ENCODE peak calls at places on chromosomes 3 and 15, in seven cellular contexts. One of them, this sample, is unnamed.

GRCh38 chr15:55846108-55846707 is 103.3 kb upstream of the PRTG start:
- DNase-seq in NCI-H446: peak; percentile 31
- DNase-seq in T-helper 1 cell: peak; percentile 29
- DNase-seq in neuronal stem cell: peak; percentile 84
- DNase-seq in activated CD4-positive, alpha-beta memory T cell treated with anti-CD3 and anti-CD28 coated beads for 36 hours: peak; percentile 13
- DNase-seq in stimulated activated CD4-positive, alpha-beta T cell treated with anti-CD3 and anti-CD28 coated beads, TNF-alpha, amount 100 ng/mL, for 24 hours: peak; percentile 7
- DNase-seq in T-helper 9 cell: peak; percentile 5
- DNase-seq in this sample: peak; percentile 66

GRCh38 chr3:99720985-99721632 is 82.7 kb downstream of the COL8A1 start:
- DNase-seq in NCI-H446: no peak
- DNase-seq in T-helper 1 cell: no peak
- DNase-seq in neuronal stem cell: no peak
- DNase-seq in activated CD4-positive, alpha-beta memory T cell treated with anti-CD3 and anti-CD28 coated beads for 36 hours: no peak
- DNase-seq in stimulated activated CD4-positive, alpha-beta T cell treated with anti-CD3 and anti-CD28 coated beads, TNF-alpha, amount 100 ng/mL, for 24 hours: no peak
- DNase-seq in T-helper 9 cell: no peak
- DNase-seq in this sample: no peak

GRCh38 chr3:53800041-53800440 is 46.2 kb downstream of the CHDH start:
- DNase-seq in NCI-H446: no peak
- DNase-seq in T-helper 1 cell: no peak
- DNase-seq in neuronal stem cell: no peak
- DNase-seq in activated CD4-positive, alpha-beta memory T cell treated with anti-CD3 and anti-CD28 coated beads for 36 hours: no peak
- DNase-seq in stimulated activated CD4-positive, alpha-beta T cell treated with anti-CD3 and anti-CD28 coated beads, TNF-alpha, amount 100 ng/mL, for 24 hours: no peak
- DNase-seq in T-helper 9 cell: no peak
- DNase-seq in this sample: no peak

GRCh38 chr15:57153140-57153539 is 223.2 kb upstream of the CGNL1 start:
- DNase-seq in NCI-H446: no peak
- DNase-seq in T-helper 1 cell: no peak
- DNase-seq in neuronal stem cell: no peak
- DNase-seq in activated CD4-positive, alpha-beta memory T cell treated with anti-CD3 and anti-CD28 coated beads for 36 hours: peak; percentile 29
- DNase-seq in stimulated activated CD4-positive, alpha-beta T cell treated with anti-CD3 and anti-CD28 coated beads, TNF-alpha, amount 100 ng/mL, for 24 hours: no peak
- DNase-seq in T-helper 9 cell: no peak
- DNase-seq in this sample: no peak

GRCh38 chr3:64642327-64643151 is 45.3 kb downstream of the ADAMTS9 start:
- DNase-seq in NCI-H446: no peak
- DNase-seq in T-helper 1 cell: no peak
- DNase-seq in neuronal stem cell: peak; percentile 48
- DNase-seq in activated CD4-positive, alpha-beta memory T cell treated with anti-CD3 and anti-CD28 coated beads for 36 hours: no peak
- DNase-seq in stimulated activated CD4-positive, alpha-beta T cell treated with anti-CD3 and anti-CD28 coated beads, TNF-alpha, amount 100 ng/mL, for 24 hours: no peak
- DNase-seq in T-helper 9 cell: no peak
- DNase-seq in this sample: no peak

GRCh38 chr15:82810863-82811421 is 1.5 kb downstream of the WHAMM start:
- DNase-seq in NCI-H446: no peak
- DNase-seq in T-helper 1 cell: peak; percentile 46
- DNase-seq in neuronal stem cell: no peak
- DNase-seq in activated CD4-positive, alpha-beta memory T cell treated with anti-CD3 and anti-CD28 coated beads for 36 hours: peak; percentile 70
- DNase-seq in stimulated activated CD4-positive, alpha-beta T cell treated with anti-CD3 and anti-CD28 coated beads, TNF-alpha, amount 100 ng/mL, for 24 hours: peak; percentile 22
- DNase-seq in T-helper 9 cell: peak; percentile 13
- DNase-seq in this sample: no peak

GRCh38 chr3:112293368-112294321 is at the start of gene SLC9C1:
- DNase-seq in NCI-H446: peak; percentile 19
- DNase-seq in T-helper 1 cell: peak; percentile 15
- DNase-seq in neuronal stem cell: peak; percentile 56
- DNase-seq in activated CD4-positive, alpha-beta memory T cell treated with anti-CD3 and anti-CD28 coated beads for 36 hours: no peak
- DNase-seq in stimulated activated CD4-positive, alpha-beta T cell treated with anti-CD3 and anti-CD28 coated beads, TNF-alpha, amount 100 ng/mL, for 24 hours: no peak
- DNase-seq in T-helper 9 cell: no peak
- DNase-seq in this sample: peak; percentile 64

GRCh38 chr15:80188293-80188692 is 35.5 kb downstream of the FAH start:
- DNase-seq in NCI-H446: no peak
- DNase-seq in T-helper 1 cell: no peak
- DNase-seq in neuronal stem cell: peak; percentile 21
- DNase-seq in activated CD4-positive, alpha-beta memory T cell treated with anti-CD3 and anti-CD28 coated beads for 36 hours: no peak
- DNase-seq in stimulated activated CD4-positive, alpha-beta T cell treated with anti-CD3 and anti-CD28 coated beads, TNF-alpha, amount 100 ng/mL, for 24 hours: no peak
- DNase-seq in T-helper 9 cell: no peak
- DNase-seq in this sample: peak; percentile 50

GRCh38 chr3:132445812-132446211 is 28.5 kb downstream of the DNAJC13 start:
- DNase-seq in NCI-H446: no peak
- DNase-seq in T-helper 1 cell: no peak
- DNase-seq in neuronal stem cell: no peak
- DNase-seq in activated CD4-positive, alpha-beta memory T cell treated with anti-CD3 and anti-CD28 coated beads for 36 hours: no peak
- DNase-seq in stimulated activated CD4-positive, alpha-beta T cell treated with anti-CD3 and anti-CD28 coated beads, TNF-alpha, amount 100 ng/mL, for 24 hours: no peak
- DNase-seq in T-helper 9 cell: no peak
- DNase-seq in this sample: no peak

GRCh38 chr3:52246728-52247454 is 1.3 kb downstream of the PPM1M start:
- DNase-seq in NCI-H446: no peak
- DNase-seq in T-helper 1 cell: no peak
- DNase-seq in neuronal stem cell: no peak
- DNase-seq in activated CD4-positive, alpha-beta memory T cell treated with anti-CD3 and anti-CD28 coated beads for 36 hours: peak; percentile 48
- DNase-seq in stimulated activated CD4-positive, alpha-beta T cell treated with anti-CD3 and anti-CD28 coated beads, TNF-alpha, amount 100 ng/mL, for 24 hours: no peak
- DNase-seq in T-helper 9 cell: no peak
- DNase-seq in this sample: no peak

GRCh38 chr3:129864519-129864918 is 29.0 kb downstream of the TMCC1 start:
- DNase-seq in NCI-H446: no peak
- DNase-seq in T-helper 1 cell: no peak
- DNase-seq in neuronal stem cell: no peak
- DNase-seq in activated CD4-positive, alpha-beta memory T cell treated with anti-CD3 and anti-CD28 coated beads for 36 hours: no peak
- DNase-seq in stimulated activated CD4-positive, alpha-beta T cell treated with anti-CD3 and anti-CD28 coated beads, TNF-alpha, amount 100 ng/mL, for 24 hours: no peak
- DNase-seq in T-helper 9 cell: no peak
- DNase-seq in this sample: no peak

GRCh38 chr15:35061171-35062163 is 23.6 kb downstream of the NANOGP8 start:
- DNase-seq in NCI-H446: no peak
- DNase-seq in T-helper 1 cell: no peak
- DNase-seq in neuronal stem cell: no peak
- DNase-seq in activated CD4-positive, alpha-beta memory T cell treated with anti-CD3 and anti-CD28 coated beads for 36 hours: no peak
- DNase-seq in stimulated activated CD4-positive, alpha-beta T cell treated with anti-CD3 and anti-CD28 coated beads, TNF-alpha, amount 100 ng/mL, for 24 hours: no peak
- DNase-seq in T-helper 9 cell: no peak
- DNase-seq in this sample: no peak

GRCh38 chr3:84974347-84974746 is 15.6 kb downstream of the CADM2 start:
- DNase-seq in NCI-H446: no peak
- DNase-seq in T-helper 1 cell: no peak
- DNase-seq in neuronal stem cell: no peak
- DNase-seq in activated CD4-positive, alpha-beta memory T cell treated with anti-CD3 and anti-CD28 coated beads for 36 hours: no peak
- DNase-seq in stimulated activated CD4-positive, alpha-beta T cell treated with anti-CD3 and anti-CD28 coated beads, TNF-alpha, amount 100 ng/mL, for 24 hours: no peak
- DNase-seq in T-helper 9 cell: no peak
- DNase-seq in this sample: no peak

GRCh38 chr3:187739125-187739560 is 6.1 kb downstream of the BCL6 start:
- DNase-seq in NCI-H446: no peak
- DNase-seq in T-helper 1 cell: no peak
- DNase-seq in neuronal stem cell: peak; percentile 49
- DNase-seq in activated CD4-positive, alpha-beta memory T cell treated with anti-CD3 and anti-CD28 coated beads for 36 hours: peak; percentile 55
- DNase-seq in stimulated activated CD4-positive, alpha-beta T cell treated with anti-CD3 and anti-CD28 coated beads, TNF-alpha, amount 100 ng/mL, for 24 hours: no peak
- DNase-seq in T-helper 9 cell: no peak
- DNase-seq in this sample: no peak

GRCh38 chr15:74378853-74379252 is 11.4 kb upstream of the CYP11A1 start:
- DNase-seq in NCI-H446: no peak
- DNase-seq in T-helper 1 cell: no peak
- DNase-seq in neuronal stem cell: no peak
- DNase-seq in activated CD4-positive, alpha-beta memory T cell treated with anti-CD3 and anti-CD28 coated beads for 36 hours: peak; percentile 84
- DNase-seq in stimulated activated CD4-positive, alpha-beta T cell treated with anti-CD3 and anti-CD28 coated beads, TNF-alpha, amount 100 ng/mL, for 24 hours: peak; percentile 62
- DNase-seq in T-helper 9 cell: no peak
- DNase-seq in this sample: no peak

GRCh38 chr3:129045675-129046036 is 14.9 kb upstream of the GP9 start:
- DNase-seq in NCI-H446: no peak
- DNase-seq in T-helper 1 cell: no peak
- DNase-seq in neuronal stem cell: no peak
- DNase-seq in activated CD4-positive, alpha-beta memory T cell treated with anti-CD3 and anti-CD28 coated beads for 36 hours: peak; percentile 61
- DNase-seq in stimulated activated CD4-positive, alpha-beta T cell treated with anti-CD3 and anti-CD28 coated beads, TNF-alpha, amount 100 ng/mL, for 24 hours: no peak
- DNase-seq in T-helper 9 cell: no peak
- DNase-seq in this sample: peak; percentile 27

GRCh38 chr3:134681527-134681910 is 30.7 kb upstream of the KY start:
- DNase-seq in NCI-H446: no peak
- DNase-seq in T-helper 1 cell: no peak
- DNase-seq in neuronal stem cell: no peak
- DNase-seq in activated CD4-positive, alpha-beta memory T cell treated with anti-CD3 and anti-CD28 coated beads for 36 hours: no peak
- DNase-seq in stimulated activated CD4-positive, alpha-beta T cell treated with anti-CD3 and anti-CD28 coated beads, TNF-alpha, amount 100 ng/mL, for 24 hours: no peak
- DNase-seq in T-helper 9 cell: no peak
- DNase-seq in this sample: no peak

GRCh38 chr3:183244219-183244618 is 8.8 kb upstream of the B3GNT5 start:
- DNase-seq in NCI-H446: no peak
- DNase-seq in T-helper 1 cell: no peak
- DNase-seq in neuronal stem cell: no peak
- DNase-seq in activated CD4-positive, alpha-beta memory T cell treated with anti-CD3 and anti-CD28 coated beads for 36 hours: no peak
- DNase-seq in stimulated activated CD4-positive, alpha-beta T cell treated with anti-CD3 and anti-CD28 coated beads, TNF-alpha, amount 100 ng/mL, for 24 hours: no peak
- DNase-seq in T-helper 9 cell: no peak
- DNase-seq in this sample: no peak

GRCh38 chr3:175329373-175329772 is 470.2 kb downstream of the NAALADL2 start:
- DNase-seq in NCI-H446: no peak
- DNase-seq in T-helper 1 cell: no peak
- DNase-seq in neuronal stem cell: no peak
- DNase-seq in activated CD4-positive, alpha-beta memory T cell treated with anti-CD3 and anti-CD28 coated beads for 36 hours: no peak
- DNase-seq in stimulated activated CD4-positive, alpha-beta T cell treated with anti-CD3 and anti-CD28 coated beads, TNF-alpha, amount 100 ng/mL, for 24 hours: no peak
- DNase-seq in T-helper 9 cell: no peak
- DNase-seq in this sample: no peak

GRCh38 chr3:197371521-197372075 is 73.2 kb upstream of the DLG1 start:
- DNase-seq in NCI-H446: no peak
- DNase-seq in T-helper 1 cell: no peak
- DNase-seq in neuronal stem cell: no peak
- DNase-seq in activated CD4-positive, alpha-beta memory T cell treated with anti-CD3 and anti-CD28 coated beads for 36 hours: no peak
- DNase-seq in stimulated activated CD4-positive, alpha-beta T cell treated with anti-CD3 and anti-CD28 coated beads, TNF-alpha, amount 100 ng/mL, for 24 hours: no peak
- DNase-seq in T-helper 9 cell: no peak
- DNase-seq in this sample: no peak

GRCh38 chr3:13822042-13822441 is 57.8 kb downstream of the WNT7A start:
- DNase-seq in NCI-H446: no peak
- DNase-seq in T-helper 1 cell: no peak
- DNase-seq in neuronal stem cell: no peak
- DNase-seq in activated CD4-positive, alpha-beta memory T cell treated with anti-CD3 and anti-CD28 coated beads for 36 hours: peak; percentile 29
- DNase-seq in stimulated activated CD4-positive, alpha-beta T cell treated with anti-CD3 and anti-CD28 coated beads, TNF-alpha, amount 100 ng/mL, for 24 hours: no peak
- DNase-seq in T-helper 9 cell: no peak
- DNase-seq in this sample: no peak

GRCh38 chr15:37016287-37016686 is 84.1 kb downstream of the MEIS2 start:
- DNase-seq in NCI-H446: peak; percentile 11
- DNase-seq in T-helper 1 cell: no peak
- DNase-seq in neuronal stem cell: no peak
- DNase-seq in activated CD4-positive, alpha-beta memory T cell treated with anti-CD3 and anti-CD28 coated beads for 36 hours: no peak
- DNase-seq in stimulated activated CD4-positive, alpha-beta T cell treated with anti-CD3 and anti-CD28 coated beads, TNF-alpha, amount 100 ng/mL, for 24 hours: no peak
- DNase-seq in T-helper 9 cell: no peak
- DNase-seq in this sample: no peak

GRCh38 chr3:55408193-55408826 is 78.8 kb downstream of the WNT5A start:
- DNase-seq in NCI-H446: no peak
- DNase-seq in T-helper 1 cell: no peak
- DNase-seq in neuronal stem cell: no peak
- DNase-seq in activated CD4-positive, alpha-beta memory T cell treated with anti-CD3 and anti-CD28 coated beads for 36 hours: no peak
- DNase-seq in stimulated activated CD4-positive, alpha-beta T cell treated with anti-CD3 and anti-CD28 coated beads, TNF-alpha, amount 100 ng/mL, for 24 hours: no peak
- DNase-seq in T-helper 9 cell: no peak
- DNase-seq in this sample: no peak

GRCh38 chr3:193863657-193864323 is 270.8 kb downstream of the OPA1 start:
- DNase-seq in NCI-H446: no peak
- DNase-seq in T-helper 1 cell: no peak
- DNase-seq in neuronal stem cell: no peak
- DNase-seq in activated CD4-positive, alpha-beta memory T cell treated with anti-CD3 and anti-CD28 coated beads for 36 hours: no peak
- DNase-seq in stimulated activated CD4-positive, alpha-beta T cell treated with anti-CD3 and anti-CD28 coated beads, TNF-alpha, amount 100 ng/mL, for 24 hours: no peak
- DNase-seq in T-helper 9 cell: no peak
- DNase-seq in this sample: no peak

GRCh38 chr3:186461141-186461540 is 83.0 kb downstream of the CRYGS start:
- DNase-seq in NCI-H446: no peak
- DNase-seq in T-helper 1 cell: no peak
- DNase-seq in neuronal stem cell: no peak
- DNase-seq in activated CD4-positive, alpha-beta memory T cell treated with anti-CD3 and anti-CD28 coated beads for 36 hours: no peak
- DNase-seq in stimulated activated CD4-positive, alpha-beta T cell treated with anti-CD3 and anti-CD28 coated beads, TNF-alpha, amount 100 ng/mL, for 24 hours: no peak
- DNase-seq in T-helper 9 cell: no peak
- DNase-seq in this sample: no peak

GRCh38 chr15:92953997-92954396 is 53.9 kb downstream of the CHD2 start:
- DNase-seq in NCI-H446: no peak
- DNase-seq in T-helper 1 cell: no peak
- DNase-seq in neuronal stem cell: no peak
- DNase-seq in activated CD4-positive, alpha-beta memory T cell treated with anti-CD3 and anti-CD28 coated beads for 36 hours: no peak
- DNase-seq in stimulated activated CD4-positive, alpha-beta T cell treated with anti-CD3 and anti-CD28 coated beads, TNF-alpha, amount 100 ng/mL, for 24 hours: no peak
- DNase-seq in T-helper 9 cell: no peak
- DNase-seq in this sample: no peak

GRCh38 chr3:58210761-58211477 is at the start of gene DNASE1L3:
- DNase-seq in NCI-H446: no peak
- DNase-seq in T-helper 1 cell: no peak
- DNase-seq in neuronal stem cell: no peak
- DNase-seq in activated CD4-positive, alpha-beta memory T cell treated with anti-CD3 and anti-CD28 coated beads for 36 hours: no peak
- DNase-seq in stimulated activated CD4-positive, alpha-beta T cell treated with anti-CD3 and anti-CD28 coated beads, TNF-alpha, amount 100 ng/mL, for 24 hours: no peak
- DNase-seq in T-helper 9 cell: no peak
- DNase-seq in this sample: no peak

GRCh38 chr3:30871720-30872119 is 22.7 kb downstream of the GADL1 start:
- DNase-seq in NCI-H446: no peak
- DNase-seq in T-helper 1 cell: no peak
- DNase-seq in neuronal stem cell: no peak
- DNase-seq in activated CD4-positive, alpha-beta memory T cell treated with anti-CD3 and anti-CD28 coated beads for 36 hours: no peak
- DNase-seq in stimulated activated CD4-positive, alpha-beta T cell treated with anti-CD3 and anti-CD28 coated beads, TNF-alpha, amount 100 ng/mL, for 24 hours: no peak
- DNase-seq in T-helper 9 cell: no peak
- DNase-seq in this sample: no peak

GRCh38 chr3:123724306-123724705 is 139.5 kb upstream of the HACD2 start:
- DNase-seq in NCI-H446: no peak
- DNase-seq in T-helper 1 cell: no peak
- DNase-seq in neuronal stem cell: no peak
- DNase-seq in activated CD4-positive, alpha-beta memory T cell treated with anti-CD3 and anti-CD28 coated beads for 36 hours: no peak
- DNase-seq in stimulated activated CD4-positive, alpha-beta T cell treated with anti-CD3 and anti-CD28 coated beads, TNF-alpha, amount 100 ng/mL, for 24 hours: no peak
- DNase-seq in T-helper 9 cell: no peak
- DNase-seq in this sample: no peak

GRCh38 chr15:38377547-38378161 is 76.3 kb upstream of the FAM98B start:
- DNase-seq in NCI-H446: no peak
- DNase-seq in T-helper 1 cell: no peak
- DNase-seq in neuronal stem cell: no peak
- DNase-seq in activated CD4-positive, alpha-beta memory T cell treated with anti-CD3 and anti-CD28 coated beads for 36 hours: no peak
- DNase-seq in stimulated activated CD4-positive, alpha-beta T cell treated with anti-CD3 and anti-CD28 coated beads, TNF-alpha, amount 100 ng/mL, for 24 hours: no peak
- DNase-seq in T-helper 9 cell: no peak
- DNase-seq in this sample: no peak

GRCh38 chr3:37907371-37907770 is 45.7 kb downstream of the CTDSPL start:
- DNase-seq in NCI-H446: no peak
- DNase-seq in T-helper 1 cell: no peak
- DNase-seq in neuronal stem cell: no peak
- DNase-seq in activated CD4-positive, alpha-beta memory T cell treated with anti-CD3 and anti-CD28 coated beads for 36 hours: no peak
- DNase-seq in stimulated activated CD4-positive, alpha-beta T cell treated with anti-CD3 and anti-CD28 coated beads, TNF-alpha, amount 100 ng/mL, for 24 hours: no peak
- DNase-seq in T-helper 9 cell: no peak
- DNase-seq in this sample: no peak

GRCh38 chr15:99954361-99955180 is 221.3 kb upstream of the LYSMD4 start:
- DNase-seq in NCI-H446: no peak
- DNase-seq in T-helper 1 cell: no peak
- DNase-seq in neuronal stem cell: no peak
- DNase-seq in activated CD4-positive, alpha-beta memory T cell treated with anti-CD3 and anti-CD28 coated beads for 36 hours: no peak
- DNase-seq in stimulated activated CD4-positive, alpha-beta T cell treated with anti-CD3 and anti-CD28 coated beads, TNF-alpha, amount 100 ng/mL, for 24 hours: no peak
- DNase-seq in T-helper 9 cell: no peak
- DNase-seq in this sample: no peak

GRCh38 chr3:149879872-149880271 is 66.9 kb downstream of the RNF13 start:
- DNase-seq in NCI-H446: peak; percentile 61
- DNase-seq in T-helper 1 cell: no peak
- DNase-seq in neuronal stem cell: peak; percentile 27
- DNase-seq in activated CD4-positive, alpha-beta memory T cell treated with anti-CD3 and anti-CD28 coated beads for 36 hours: peak; percentile 37
- DNase-seq in stimulated activated CD4-positive, alpha-beta T cell treated with anti-CD3 and anti-CD28 coated beads, TNF-alpha, amount 100 ng/mL, for 24 hours: no peak
- DNase-seq in T-helper 9 cell: peak; percentile 0
- DNase-seq in this sample: peak; percentile 28

GRCh38 chr3:138465927-138466326 is 31.5 kb downstream of the ESYT3 start:
- DNase-seq in NCI-H446: no peak
- DNase-seq in T-helper 1 cell: no peak
- DNase-seq in neuronal stem cell: no peak
- DNase-seq in activated CD4-positive, alpha-beta memory T cell treated with anti-CD3 and anti-CD28 coated beads for 36 hours: no peak
- DNase-seq in stimulated activated CD4-positive, alpha-beta T cell treated with anti-CD3 and anti-CD28 coated beads, TNF-alpha, amount 100 ng/mL, for 24 hours: no peak
- DNase-seq in T-helper 9 cell: no peak
- DNase-seq in this sample: no peak

GRCh38 chr3:52684184-52684583 is 1.5 kb downstream of the PBRM1 start:
- DNase-seq in NCI-H446: no peak
- DNase-seq in T-helper 1 cell: no peak
- DNase-seq in neuronal stem cell: no peak
- DNase-seq in activated CD4-positive, alpha-beta memory T cell treated with anti-CD3 and anti-CD28 coated beads for 36 hours: no peak
- DNase-seq in stimulated activated CD4-positive, alpha-beta T cell treated with anti-CD3 and anti-CD28 coated beads, TNF-alpha, amount 100 ng/mL, for 24 hours: no peak
- DNase-seq in T-helper 9 cell: no peak
- DNase-seq in this sample: no peak

GRCh38 chr3:140294058-140294457 is 359.1 kb downstream of the CLSTN2 start:
- DNase-seq in NCI-H446: no peak
- DNase-seq in T-helper 1 cell: no peak
- DNase-seq in neuronal stem cell: no peak
- DNase-seq in activated CD4-positive, alpha-beta memory T cell treated with anti-CD3 and anti-CD28 coated beads for 36 hours: no peak
- DNase-seq in stimulated activated CD4-positive, alpha-beta T cell treated with anti-CD3 and anti-CD28 coated beads, TNF-alpha, amount 100 ng/mL, for 24 hours: no peak
- DNase-seq in T-helper 9 cell: no peak
- DNase-seq in this sample: no peak

GRCh38 chr3:103712320-103713008 is 1277.6 kb downstream of the ZPLD1 start:
- DNase-seq in NCI-H446: no peak
- DNase-seq in T-helper 1 cell: no peak
- DNase-seq in neuronal stem cell: no peak
- DNase-seq in activated CD4-positive, alpha-beta memory T cell treated with anti-CD3 and anti-CD28 coated beads for 36 hours: no peak
- DNase-seq in stimulated activated CD4-positive, alpha-beta T cell treated with anti-CD3 and anti-CD28 coated beads, TNF-alpha, amount 100 ng/mL, for 24 hours: no peak
- DNase-seq in T-helper 9 cell: no peak
- DNase-seq in this sample: no peak

GRCh38 chr3:67381667-67382272 is 272.6 kb downstream of the SUCLG2 start:
- DNase-seq in NCI-H446: peak; percentile 4
- DNase-seq in T-helper 1 cell: no peak
- DNase-seq in neuronal stem cell: peak; percentile 23
- DNase-seq in activated CD4-positive, alpha-beta memory T cell treated with anti-CD3 and anti-CD28 coated beads for 36 hours: no peak
- DNase-seq in stimulated activated CD4-positive, alpha-beta T cell treated with anti-CD3 and anti-CD28 coated beads, TNF-alpha, amount 100 ng/mL, for 24 hours: no peak
- DNase-seq in T-helper 9 cell: no peak
- DNase-seq in this sample: peak; percentile 25

This sample was measured in NT2/D1.